ENCODE peak calls at places on chromosomes 3 and 15, in five cellular contexts. One of them, this sample, is unnamed.
A peak's percentile ranks its signal among the peaks of the same experiment; 100 is the strongest.

GRCh38 chr3:114892117-114892870 is 254.8 kb downstream of the ZBTB20 start:
- DNase-seq in HuH-7.5: no peak
- DNase-seq in adrenal gland: no peak
- DNase-seq in nephron progenitor cell: no peak
- DNase-seq in GM23338: no peak
- DNase-seq in this sample: no peak

GRCh38 chr3:69282191-69282590 is 103.7 kb downstream of the FRMD4B start:
- DNase-seq in adrenal gland: no peak
- DNase-seq in HuH-7.5: no peak
- DNase-seq in nephron progenitor cell: no peak
- DNase-seq in GM23338: no peak
- DNase-seq in this sample: no peak

GRCh38 chr3:62962656-62963055 is 87.4 kb upstream of the CADPS start:
- DNase-seq in adrenal gland: no peak
- DNase-seq in GM23338: no peak
- DNase-seq in HuH-7.5: no peak
- DNase-seq in nephron progenitor cell: no peak
- DNase-seq in this sample: no peak

GRCh38 chr15:37416103-37416502 is 315.8 kb upstream of the MEIS2 start:
- DNase-seq in nephron progenitor cell: no peak
- DNase-seq in adrenal gland: no peak
- DNase-seq in GM23338: no peak
- DNase-seq in HuH-7.5: no peak
- DNase-seq in this sample: no peak

GRCh38 chr15:46129145-46129544 is 494.3 kb downstream of the SQOR start:
- DNase-seq in GM23338: no peak
- DNase-seq in HuH-7.5: no peak
- DNase-seq in nephron progenitor cell: no peak
- DNase-seq in adrenal gland: no peak
- DNase-seq in this sample: no peak

GRCh38 chr3:146335386-146335785 is 84.5 kb upstream of the PLSCR4 start:
- DNase-seq in GM23338: no peak
- DNase-seq in adrenal gland: no peak
- DNase-seq in nephron progenitor cell: no peak
- DNase-seq in HuH-7.5: no peak
- DNase-seq in this sample: no peak

GRCh38 chr3:191070762-191071365 is 128.2 kb upstream of the OSTN start:
- DNase-seq in GM23338: no peak
- DNase-seq in HuH-7.5: no peak
- DNase-seq in nephron progenitor cell: no peak
- DNase-seq in adrenal gland: no peak
- DNase-seq in this sample: peak; percentile 35

GRCh38 chr3:150238995-150239612 is 169.0 kb upstream of the TSC22D2 start:
- DNase-seq in HuH-7.5: no peak
- DNase-seq in adrenal gland: no peak
- DNase-seq in nephron progenitor cell: no peak
- DNase-seq in GM23338: peak; percentile 88
- DNase-seq in this sample: no peak

GRCh38 chr3:58271901-58272501 is 34.0 kb upstream of the RPP14 start:
- DNase-seq in adrenal gland: peak; percentile 41
- DNase-seq in HuH-7.5: no peak
- DNase-seq in nephron progenitor cell: no peak
- DNase-seq in GM23338: no peak
- DNase-seq in this sample: peak; percentile 91

GRCh38 chr3:184656991-184657669 is 54.7 kb downstream of the MAGEF1 start:
- DNase-seq in HuH-7.5: no peak
- DNase-seq in nephron progenitor cell: no peak
- DNase-seq in adrenal gland: no peak
- DNase-seq in GM23338: no peak
- DNase-seq in this sample: no peak

GRCh38 chr3:107543666-107544065 is 20.9 kb downstream of the BBX start:
- DNase-seq in adrenal gland: no peak
- DNase-seq in HuH-7.5: no peak
- DNase-seq in nephron progenitor cell: no peak
- DNase-seq in GM23338: peak; percentile 51
- DNase-seq in this sample: peak; percentile 20

GRCh38 chr15:87739866-87740265 is 516.7 kb downstream of the NTRK3 start:
- DNase-seq in HuH-7.5: no peak
- DNase-seq in GM23338: no peak
- DNase-seq in adrenal gland: no peak
- DNase-seq in nephron progenitor cell: no peak
- DNase-seq in this sample: no peak

GRCh38 chr15:86199467-86200145 is 119.9 kb downstream of the AGBL1 start:
- DNase-seq in HuH-7.5: no peak
- DNase-seq in GM23338: no peak
- DNase-seq in nephron progenitor cell: no peak
- DNase-seq in adrenal gland: no peak
- DNase-seq in this sample: peak; percentile 2

GRCh38 chr15:87365221-87365620 is 891.3 kb downstream of the NTRK3 start:
- DNase-seq in nephron progenitor cell: no peak
- DNase-seq in GM23338: no peak
- DNase-seq in HuH-7.5: no peak
- DNase-seq in adrenal gland: no peak
- DNase-seq in this sample: peak; percentile 89

GRCh38 chr15:80202641-80203360 is 49.2 kb downstream of the CTXND1 start:
- DNase-seq in GM23338: no peak
- DNase-seq in adrenal gland: no peak
- DNase-seq in nephron progenitor cell: no peak
- DNase-seq in HuH-7.5: no peak
- DNase-seq in this sample: no peak

GRCh38 chr3:177679568-177680441 is 482.5 kb upstream of the TBL1XR1 start:
- DNase-seq in GM23338: no peak
- DNase-seq in HuH-7.5: no peak
- DNase-seq in adrenal gland: peak; percentile 16
- DNase-seq in nephron progenitor cell: peak; percentile 21
- DNase-seq in this sample: peak; percentile 74

GRCh38 chr3:120093119-120093922 is 926 bp downstream of the GSK3B start:
- DNase-seq in nephron progenitor cell: peak; percentile 21
- DNase-seq in adrenal gland: peak; percentile 20
- DNase-seq in HuH-7.5: peak; percentile 34
- DNase-seq in GM23338: peak; percentile 94
- DNase-seq in this sample: peak; percentile 84

GRCh38 chr15:99704444-99704838 is 28.8 kb downstream of the LYSMD4 start:
- DNase-seq in adrenal gland: peak; percentile 54
- DNase-seq in HuH-7.5: peak; percentile 65
- DNase-seq in GM23338: peak; percentile 94
- DNase-seq in nephron progenitor cell: peak; percentile 28
- DNase-seq in this sample: peak; percentile 93

GRCh38 chr15:100439566-100439965 is 89.2 kb downstream of the CERS3 start:
- DNase-seq in HuH-7.5: no peak
- DNase-seq in nephron progenitor cell: no peak
- DNase-seq in GM23338: no peak
- DNase-seq in adrenal gland: no peak
- DNase-seq in this sample: no peak

GRCh38 chr3:60720696-60721228 is 530.5 kb downstream of the FHIT start:
- DNase-seq in HuH-7.5: no peak
- DNase-seq in nephron progenitor cell: no peak
- DNase-seq in GM23338: no peak
- DNase-seq in adrenal gland: no peak
- DNase-seq in this sample: peak; percentile 61

GRCh38 chr3:129371041-129371826 is 57.2 kb downstream of the EFCAB12 start:
- DNase-seq in adrenal gland: no peak
- DNase-seq in GM23338: no peak
- DNase-seq in nephron progenitor cell: no peak
- DNase-seq in HuH-7.5: no peak
- DNase-seq in this sample: no peak

GRCh38 chr15:29636140-29636539 is 186.1 kb downstream of the TJP1 start:
- DNase-seq in GM23338: no peak
- DNase-seq in adrenal gland: no peak
- DNase-seq in nephron progenitor cell: no peak
- DNase-seq in HuH-7.5: no peak
- DNase-seq in this sample: no peak

GRCh38 chr15:88655780-88656488 is 17.1 kb downstream of the ISG20 start:
- DNase-seq in HuH-7.5: no peak
- DNase-seq in GM23338: no peak
- DNase-seq in nephron progenitor cell: no peak
- DNase-seq in adrenal gland: no peak
- DNase-seq in this sample: no peak

GRCh38 chr3:173913985-173914421 is 516.5 kb downstream of the NLGN1 start:
- DNase-seq in adrenal gland: no peak
- DNase-seq in nephron progenitor cell: no peak
- DNase-seq in GM23338: peak; percentile 37
- DNase-seq in HuH-7.5: no peak
- DNase-seq in this sample: no peak

GRCh38 chr3:174955513-174956001 is 96.4 kb downstream of the NAALADL2 start:
- DNase-seq in adrenal gland: no peak
- DNase-seq in nephron progenitor cell: no peak
- DNase-seq in GM23338: no peak
- DNase-seq in HuH-7.5: no peak
- DNase-seq in this sample: peak; percentile 45

This sample was measured in fibroblast of the aortic adventitia.